ENCODE peak calls at places on chromosomes 3 and 15, in four cellular contexts. J is K562, D is HepG2, H is H1. Q is an unnamed sample.
A peak's percentile ranks its signal among the peaks of the same experiment; 100 is the strongest.

GRCh38 chr15:81304226-81304625 is 19.7 kb downstream of the STARD5 start:
- DNase-seq in J (no peak), H (no peak), D (no peak), Q (no peak)

GRCh38 chr3:153164009-153164550 is 2.1 kb downstream of the RAP2B start:
- DNase-seq in J (no peak), H (no peak), D (no peak), Q (no peak)

GRCh38 chr15:79897701-79898113 is 893 bp upstream of the MTHFS start:
- DNase-seq in D (no peak), J (no peak), H (no peak), Q (no peak)

GRCh38 chr3:163490119-163490518 is 1588.2 kb downstream of the SI start:
- DNase-seq in D (peak; percentile 57), H (peak; percentile 51), J (peak; percentile 14), Q (no peak)

GRCh38 chr3:104906001-104906639 is 460.6 kb upstream of the ALCAM start:
- DNase-seq in J (no peak), H (no peak), D (no peak), Q (no peak)

GRCh38 chr3:102512734-102513518 is 78.1 kb downstream of the ZPLD1 start:
- DNase-seq in D (no peak), H (no peak), J (no peak), Q (no peak)

GRCh38 chr15:42914728-42915497 is 5.7 kb downstream of the TTBK2 start:
- DNase-seq in D (no peak), J (no peak), H (no peak), Q (no peak)

GRCh38 chr15:70772402-70772801 is 9.0 kb upstream of the UACA start:
- DNase-seq in J (no peak), H (no peak), D (no peak), Q (no peak)

GRCh38 chr15:66716668-66717025 is 14.6 kb downstream of the SMAD6 start:
- DNase-seq in J (no peak), H (no peak), D (no peak), Q (no peak)

GRCh38 chr15:45112592-45113379 is 1.2 kb downstream of the DUOX2 start:
- DNase-seq in J (no peak), H (no peak), D (no peak), Q (no peak)

GRCh38 chr15:66789029-66790025 is 87.3 kb downstream of the SMAD6 start:
- DNase-seq in D (peak; percentile 30), H (no peak), J (peak; percentile 63), Q (no peak)

GRCh38 chr3:20511863-20512262 is 325.9 kb upstream of the SGO1 start:
- DNase-seq in J (peak; percentile 16), D (peak; percentile 43), H (peak; percentile 15), Q (no peak)

GRCh38 chr3:180059351-180059750 is 22.6 kb upstream of the PEX5L start:
- DNase-seq in D (no peak), J (no peak), H (no peak), Q (no peak)

GRCh38 chr3:27659279-27660021 is 62.7 kb downstream of the EOMES start:
- DNase-seq in H (no peak), J (peak; percentile 72), D (peak; percentile 48), Q (no peak)

GRCh38 chr3:4323246-4324027 is 20.3 kb downstream of the SETMAR start:
- DNase-seq in H (no peak), D (no peak), J (no peak), Q (no peak)

GRCh38 chr15:76345880-76346665 is 9.5 kb downstream of the ISL2 start:
- DNase-seq in H (no peak), D (peak; percentile 61), J (no peak), Q (no peak)

GRCh38 chr3:127473244-127474024 is 117.1 kb downstream of the TPRA1 start:
- DNase-seq in D (peak; percentile 53), J (peak; percentile 55), H (peak; percentile 84), Q (no peak)

GRCh38 chr15:49709815-49710214 is 89.0 kb downstream of the DTWD1 start:
- DNase-seq in J (no peak), H (no peak), D (no peak), Q (no peak)

GRCh38 chr3:174208161-174208560 is 651.0 kb upstream of the NAALADL2 start:
- DNase-seq in J (no peak), H (no peak), D (no peak), Q (no peak)

GRCh38 chr15:81427176-81427575 is 53.2 kb upstream of the TMC3 start:
- DNase-seq in J (no peak), D (no peak), H (no peak), Q (no peak)

GRCh38 chr15:83285979-83286553 is 1.6 kb upstream of the BNC1 start:
- DNase-seq in D (no peak), J (no peak), H (no peak), Q (no peak)

GRCh38 chr15:66477011-66477410 is 20.6 kb downstream of the SNAPC5 start:
- DNase-seq in D (no peak), H (no peak), J (no peak), Q (no peak)

GRCh38 chr3:71652786-71653419 is 69.4 kb upstream of the FOXP1 start:
- DNase-seq in D (peak; percentile 50), H (no peak), J (peak; percentile 17), Q (peak; percentile 4)
- TF ChIP-seq SP1 in D (no peak), H (no peak), J (no peak), Q (no peak)

GRCh38 chr3:8303466-8303865 is 198.2 kb upstream of the LMCD1 start:
- DNase-seq in D (no peak), J (no peak), H (no peak), Q (no peak)
- TF ChIP-seq RFX5 in D (no peak), J (no peak), H (no peak), Q (no peak)

GRCh38 chr3:197426161-197426566 is 127.8 kb upstream of the DLG1 start:
- DNase-seq in D (no peak), H (no peak), J (no peak), Q (no peak)
- TF ChIP-seq SP1 in D (no peak), H (no peak), J (no peak), Q (no peak)

GRCh38 chr3:32488609-32489008 is 14.0 kb downstream of the CMTM6 start:
- DNase-seq in J (no peak), H (no peak), D (no peak), Q (no peak)
- TF ChIP-seq RFX5 in J (no peak), H (no peak), D (no peak), Q (no peak)

DNA sequence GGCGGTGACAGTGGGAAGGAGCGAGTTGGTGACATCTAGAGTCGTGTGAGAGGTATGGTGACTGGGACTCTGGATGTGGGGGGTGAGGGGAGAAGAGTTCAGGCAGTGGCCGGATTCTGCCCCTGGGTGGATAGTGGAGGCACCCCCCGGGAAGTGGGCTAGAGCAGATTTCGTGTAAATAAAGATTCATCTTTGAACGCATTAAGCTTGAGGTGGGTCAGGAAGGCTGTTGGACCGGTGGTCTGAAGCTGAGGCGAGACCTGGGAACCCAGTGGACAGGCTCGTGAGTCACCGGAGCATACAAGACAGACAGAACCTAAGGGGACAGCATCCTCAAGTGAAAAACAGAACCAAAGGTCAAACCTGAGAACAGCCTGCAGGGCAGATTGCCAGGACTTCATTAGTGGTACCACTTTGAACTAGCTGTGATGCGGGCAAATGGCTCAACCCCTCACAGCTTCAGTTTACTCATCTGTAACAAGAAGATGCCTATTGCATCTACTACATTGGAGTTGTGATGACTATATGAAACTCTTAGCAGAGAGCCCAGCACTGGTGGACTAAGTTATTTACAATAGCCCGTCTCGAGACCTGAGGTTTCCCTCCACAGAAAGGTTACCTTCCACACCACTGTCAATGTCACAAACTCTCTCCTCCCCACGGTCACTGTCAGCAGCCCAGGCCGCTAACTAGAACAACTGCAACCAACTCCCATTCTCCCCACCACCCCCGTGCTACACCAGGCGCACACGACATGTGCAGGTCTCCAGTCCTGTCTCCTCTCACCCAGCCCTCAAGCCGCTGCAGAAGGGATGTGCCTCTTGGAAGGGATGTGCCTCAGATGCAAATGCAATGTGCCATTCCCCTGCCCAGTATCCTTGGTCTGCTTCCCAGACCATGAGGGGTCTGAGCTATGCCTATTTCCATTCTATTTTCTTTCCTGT is 901 bp upstream of the CLN6 start:
- DNase-seq in J (no peak), D (no peak), H (no peak), Q (peak; percentile 51)
- TF ChIP-seq SP1 in J (no peak), D (no peak), H (no peak), Q (no peak)

Q was measured in GM12878.